ENCODE peak calls at places on chromosomes 1 and 21, in nine cellular contexts. O is H1; B is MCF 10A; A is RWPE1; C is Kasumi-1; X is Calu3; T is amniotic stem cell; J is naive thymus-derived CD8-positive, alpha-beta T cell; W is fibroblast of the aortic adventitia. R is an unnamed sample.

GRCh38 chr1:59116920-59117542 is 179.9 kb upstream of the FGGY start:
- DNase-seq in O (no peak), B (peak; percentile 52), A (peak; percentile 34), C (peak; percentile 14), X (no peak), T (no peak), J (no peak), W (peak; percentile 67), R (no peak)

GRCh38 chr1:77040817-77041216 is 173.5 kb downstream of the ST6GALNAC5 start:
- DNase-seq in O (no peak), B (no peak), A (no peak), C (peak; percentile 53), X (no peak), T (no peak), J (no peak), W (no peak), R (no peak)

GRCh38 chr21:28561772-28562171 is 430.9 kb downstream of the LTN1 start:
- DNase-seq in O (no peak), B (no peak), A (no peak), C (peak; percentile 3), X (no peak), T (no peak), J (no peak), W (no peak), R (no peak)

GRCh38 chr1:31793586-31794285 is 22.1 kb downstream of the SPOCD1 start:
- DNase-seq in O (no peak), B (no peak), A (no peak), C (no peak), X (no peak), T (no peak), J (no peak), W (no peak), R (no peak)

GRCh38 chr21:45403825-45404725 is 890 bp upstream of the COL18A1 start:
- DNase-seq in O (no peak), B (peak; percentile 9), A (peak; percentile 48), C (no peak), X (peak; percentile 38), T (no peak), J (no peak), W (peak; percentile 55), R (no peak)

GRCh38 chr1:107820797-107821196 is 144.2 kb downstream of the VAV3 start:
- DNase-seq in O (no peak), B (peak; percentile 36), A (peak; percentile 62), C (no peak), X (no peak), T (no peak), J (no peak), W (no peak), R (no peak)

GRCh38 chr1:111784273-111784901 is 28.7 kb downstream of the DDX20 start:
- DNase-seq in O (no peak), B (no peak), A (no peak), C (no peak), X (no peak), T (no peak), J (no peak), W (no peak), R (no peak)

GRCh38 chr21:34639882-34640788 is 25.2 kb upstream of the RCAN1 start:
- DNase-seq in O (no peak), B (no peak), A (no peak), C (no peak), X (no peak), T (no peak), J (no peak), W (peak; percentile 34), R (no peak)

GRCh38 chr1:70194601-70195000 is 10.8 kb downstream of the LRRC40 start:
- DNase-seq in O (no peak), B (no peak), A (no peak), C (no peak), X (no peak), T (no peak), J (no peak), W (no peak), R (no peak)

GRCh38 chr1:234554478-234555311 is 55.3 kb downstream of the IRF2BP2 start:
- DNase-seq in O (no peak), B (no peak), A (no peak), C (no peak), X (no peak), T (no peak), J (no peak), W (no peak), R (no peak)

GRCh38 chr1:187691439-187691838 is 862.7 kb downstream of the PLA2G4A start:
- DNase-seq in O (no peak), B (peak; percentile 98), A (peak; percentile 91), C (no peak), X (peak; percentile 16), T (no peak), J (no peak), W (peak; percentile 93), R (no peak)

GRCh38 chr21:42830456-42831455 is 48.6 kb downstream of the WDR4 start:
- DNase-seq in O (peak; percentile 44), B (no peak), A (no peak), C (peak; percentile 57), X (peak; percentile 33), T (no peak), J (no peak), W (no peak), R (no peak)

GRCh38 chr1:64080947-64081562 is 122.4 kb upstream of the UBE2U start:
- DNase-seq in O (no peak), B (peak; percentile 75), A (peak; percentile 36), C (no peak), X (no peak), T (peak; percentile 83), J (no peak), W (peak; percentile 62), R (no peak)

GRCh38 chr1:223770621-223771315 is 58.4 kb downstream of the CAPN2 start:
- DNase-seq in O (peak; percentile 35), B (no peak), A (no peak), C (no peak), X (no peak), T (no peak), J (no peak), W (no peak), R (no peak)

GRCh38 chr1:113937146-113937545 is 8.0 kb downstream of the HIPK1 start:
- DNase-seq in O (no peak), B (no peak), A (no peak), C (no peak), X (no peak), T (no peak), J (no peak), W (no peak), R (no peak)

GRCh38 chr1:172269644-172270043 is 150.8 kb upstream of the C1orf105 start:
- DNase-seq in O (no peak), B (peak; percentile 63), A (no peak), C (no peak), X (no peak), T (no peak), J (no peak), W (peak; percentile 48), R (no peak)

GRCh38 chr1:106325600-106325999 is 730.9 kb upstream of the PRMT6 start:
- DNase-seq in O (no peak), B (no peak), A (no peak), C (no peak), X (no peak), T (no peak), J (no peak), W (no peak), R (no peak)

GRCh38 chr1:71196685-71197084 is 115.8 kb upstream of the ZRANB2 start:
- DNase-seq in O (no peak), B (peak; percentile 45), A (peak; percentile 5), C (peak; percentile 43), X (no peak), T (peak; percentile 15), J (no peak), W (peak; percentile 55), R (no peak)

GRCh38 chr1:201702936-201703335 is 126.0 kb upstream of the IPO9 start:
- DNase-seq in O (no peak), B (no peak), A (no peak), C (no peak), X (no peak), T (no peak), J (no peak), W (no peak), R (no peak)

GRCh38 chr1:116169898-116170297 is 58.7 kb downstream of the MAB21L3 start:
- DNase-seq in O (no peak), B (no peak), A (no peak), C (no peak), X (no peak), T (no peak), J (no peak), W (no peak), R (no peak)

GRCh38 chr1:61993331-61993961 is 201.2 kb upstream of the L1TD1 start:
- DNase-seq in O (no peak), B (peak; percentile 61), A (peak; percentile 68), C (no peak), X (no peak), T (no peak), J (no peak), W (no peak), R (no peak)

GRCh38 chr1:17189632-17190525 is 15.0 kb upstream of the PADI1 start:
- DNase-seq in O (peak; percentile 49), B (peak; percentile 93), A (peak; percentile 87), C (no peak), X (peak; percentile 74), T (peak; percentile 87), J (no peak), W (peak; percentile 97), R (no peak)

GRCh38 chr1:205600085-205600484 is 31.7 kb downstream of the ELK4 start:
- DNase-seq in O (no peak), B (peak; percentile 42), A (peak; percentile 75), C (no peak), X (no peak), T (no peak), J (no peak), W (peak; percentile 61), R (no peak)

GRCh38 chr1:178510155-178510554 is 2.8 kb upstream of the TEX35 start:
- DNase-seq in O (no peak), B (no peak), A (no peak), C (no peak), X (no peak), T (no peak), J (no peak), W (no peak), R (no peak)

R was measured in prostate gland.